ENCODE peak calls at places on chromosomes 16 and 17, in nine cellular contexts. L, N, I, Y, J, F, M, Z and G are unnamed samples.

GRCh38 chr16:85686912-85687591 is 1.7 kb downstream of the GINS2 start:
- DNase-seq in L (no peak), N (no peak), Y (peak; percentile 67), Z (peak; percentile 14), M (peak; percentile 65), I (no peak), J (no peak), F (no peak), G (no peak)

GRCh38 chr17:39139137-39139516 is 12.3 kb downstream of the PLXDC1 start:
- DNase-seq in L (no peak), N (no peak), Z (no peak), I (peak; percentile 91), M (no peak), F (no peak), J (peak; percentile 86), Y (no peak), G (peak; percentile 78)

GRCh38 chr17:4771519-4772234 is at the start of gene TM4SF5:
- DNase-seq in F (no peak), N (no peak), J (no peak), I (no peak), Z (no peak), M (no peak), Y (peak; percentile 87), L (no peak), G (no peak)

GRCh38 chr17:57986841-57987581 is 1.0 kb downstream of the VEZF1 start:
- DNase-seq in F (peak; percentile 72), Z (no peak), Y (peak; percentile 46), M (peak; percentile 52), I (peak; percentile 66), L (peak; percentile 38), J (peak; percentile 27), N (peak; percentile 22), G (no peak)

GRCh38 chr17:45127583-45128300 is 4.6 kb downstream of the PLCD3 start:
- DNase-seq in Y (peak; percentile 90), Z (no peak), J (no peak), I (peak; percentile 60), M (no peak), L (no peak), N (no peak), F (no peak), G (no peak)

GRCh38 chr17:74190154-74190553 is 13.3 kb upstream of the RPL38 start:
- DNase-seq in M (no peak), I (peak; percentile 58), Y (no peak), J (no peak), L (no peak), F (peak; percentile 64), N (no peak), Z (no peak), G (no peak)

GRCh38 chr17:5283531-5284315 is 1.6 kb downstream of the RABEP1 start:
- DNase-seq in M (no peak), J (no peak), N (no peak), F (no peak), L (no peak), Y (no peak), I (no peak), Z (no peak), G (no peak)

GRCh38 chr17:66378296-66378695 is 75.9 kb downstream of the PRKCA start:
- DNase-seq in N (no peak), J (no peak), Y (no peak), M (no peak), F (no peak), Z (no peak), L (no peak), I (peak; percentile 30), G (no peak)

GRCh38 chr16:27287051-27287811 is 18.7 kb upstream of the NSMCE1 start:
- DNase-seq in Y (no peak), M (no peak), I (no peak), N (no peak), F (no peak), J (no peak), Z (no peak), L (no peak), G (no peak)

GRCh38 chr16:24939738-24940137 is 75.4 kb downstream of the ARHGAP17 start:
- DNase-seq in J (no peak), N (no peak), L (no peak), F (no peak), Z (no peak), I (no peak), Y (no peak), M (no peak), G (no peak)

GRCh38 chr16:13961099-13961811 is 41.3 kb downstream of the ERCC4 start:
- DNase-seq in M (no peak), N (no peak), F (no peak), I (no peak), L (no peak), J (no peak), Z (no peak), Y (no peak), G (no peak)

GRCh38 chr16:64975821-64976220 is 146.0 kb downstream of the CDH11 start:
- DNase-seq in N (no peak), Z (no peak), L (no peak), I (peak; percentile 65), F (no peak), J (no peak), M (no peak), Y (no peak), G (no peak)

GRCh38 chr16:12097523-12098428 is 121.2 kb downstream of the SNX29 start:
- DNase-seq in N (no peak), Z (no peak), Y (peak; percentile 13), J (no peak), I (peak; percentile 60), L (peak; percentile 15), M (no peak), F (peak; percentile 57), G (peak; percentile 55)

GRCh38 chr16:30445149-30445407 is 596 bp downstream of the SEPHS2 start:
- DNase-seq in J (no peak), N (no peak), Z (no peak), M (no peak), F (no peak), L (no peak), I (no peak), Y (no peak), G (no peak)

GRCh38 chr16:2295056-2295798 is 27.3 kb upstream of the RNPS1 start:
- DNase-seq in I (no peak), L (no peak), F (no peak), M (no peak), Y (no peak), N (no peak), Z (no peak), J (no peak), G (no peak)